ENCODE peak calls at places on chromosomes 7 and 10, in four cellular contexts. One of them, this sample, is unnamed.

GRCh38 chr10:132572545-132572937 is 35.0 kb downstream of the INPP5A start:
- DNase-seq in COR-L47: no peak
- DNase-seq in memory B cell: no peak
- DNase-seq in AG09309: no peak
- DNase-seq in this sample: no peak

GRCh38 chr7:6497637-6497905 is 49.8 kb upstream of the DAGLB start:
- DNase-seq in COR-L47: no peak
- DNase-seq in memory B cell: no peak
- DNase-seq in AG09309: no peak
- DNase-seq in this sample: no peak

GRCh38 chr7:66558660-66559465 is 69.8 kb upstream of the KCTD7 start:
- DNase-seq in COR-L47: no peak
- DNase-seq in memory B cell: no peak
- DNase-seq in AG09309: no peak
- DNase-seq in this sample: no peak

GRCh38 chr10:43201545-43202131 is 63.4 kb downstream of the CSGALNACT2 start:
- DNase-seq in COR-L47: no peak
- DNase-seq in memory B cell: no peak
- DNase-seq in AG09309: no peak
- DNase-seq in this sample: no peak

GRCh38 chr7:44201813-44202212 is 1.0 kb downstream of the YKT6 start:
- DNase-seq in COR-L47: no peak
- DNase-seq in memory B cell: no peak
- DNase-seq in AG09309: no peak
- DNase-seq in this sample: no peak

GRCh38 chr7:138834583-138834982 is 36.6 kb upstream of the ATP6V0A4 start:
- DNase-seq in COR-L47: no peak
- DNase-seq in memory B cell: no peak
- DNase-seq in AG09309: no peak
- DNase-seq in this sample: no peak

GRCh38 chr10:96612052-96612830 is 25.4 kb upstream of the TM9SF3 start:
- DNase-seq in COR-L47: peak
- DNase-seq in memory B cell: no peak
- DNase-seq in AG09309: no peak
- DNase-seq in this sample: no peak

GRCh38 chr7:80721880-80722595 is 83.6 kb downstream of the CD36 start:
- DNase-seq in COR-L47: no peak
- DNase-seq in memory B cell: no peak
- DNase-seq in AG09309: peak
- DNase-seq in this sample: peak

GRCh38 chr7:41955475-41956243 is 252.8 kb upstream of the INHBA start:
- DNase-seq in COR-L47: no peak
- DNase-seq in memory B cell: no peak
- DNase-seq in AG09309: peak
- DNase-seq in this sample: peak

GRCh38 chr7:12052211-12052610 is 158.9 kb upstream of the TMEM106B start:
- DNase-seq in COR-L47: no peak
- DNase-seq in memory B cell: no peak
- DNase-seq in AG09309: no peak
- DNase-seq in this sample: no peak

GRCh38 chr7:5695709-5696345 is 85.6 kb downstream of the RNF216 start:
- DNase-seq in COR-L47: no peak
- DNase-seq in memory B cell: no peak
- DNase-seq in AG09309: no peak
- DNase-seq in this sample: peak

GRCh38 chr10:21525367-21526183 is at the start of gene SKIDA1:
- DNase-seq in COR-L47: peak
- DNase-seq in memory B cell: no peak
- DNase-seq in AG09309: no peak
- DNase-seq in this sample: no peak

This sample was measured in GM04503.